ENCODE peak calls at places on chromosomes 16 and 17, in ten cellular contexts. One of them, this sample, is unnamed. For H3K27me3 and H3K4me1, the result is how much of the 10 kb centered on the place peaks cover.

GRCh38 chr16:3739636-3740035 is 22.3 kb upstream of the TRAP1 start:
- DNase-seq in right cardiac atrium: no peak
- DNase-seq in CD8-positive, alpha-beta memory T cell: no peak
- DNase-seq in spleen: peak
- DNase-seq in SK-N-SH: no peak
- DNase-seq in left ventricle myocardium inferior: no peak
- DNase-seq in psoas muscle: no peak
- DNase-seq in IMR-90: no peak
- DNase-seq in uterus: no peak
- DNase-seq in fibroblast of lung: no peak
- DNase-seq in this sample: no peak

GRCh38 chr16:81730090-81731051 is 48.7 kb upstream of the PLCG2 start:
- DNase-seq in right cardiac atrium: peak
- DNase-seq in CD8-positive, alpha-beta memory T cell: peak
- DNase-seq in spleen: peak
- DNase-seq in SK-N-SH: peak
- DNase-seq in left ventricle myocardium inferior: peak
- DNase-seq in psoas muscle: peak
- DNase-seq in IMR-90: peak
- DNase-seq in uterus: peak
- DNase-seq in fibroblast of lung: peak
- DNase-seq in this sample: peak

GRCh38 chr17:71793550-71793949 is 327.3 kb upstream of the SOX9 start:
- DNase-seq in right cardiac atrium: no peak
- DNase-seq in CD8-positive, alpha-beta memory T cell: no peak
- DNase-seq in spleen: no peak
- DNase-seq in SK-N-SH: no peak
- DNase-seq in left ventricle myocardium inferior: no peak
- DNase-seq in psoas muscle: no peak
- DNase-seq in IMR-90: peak
- DNase-seq in uterus: no peak
- DNase-seq in fibroblast of lung: no peak
- DNase-seq in this sample: no peak

GRCh38 chr16:51473091-51473490 is 322.0 kb upstream of the SALL1 start:
- DNase-seq in right cardiac atrium: no peak
- DNase-seq in CD8-positive, alpha-beta memory T cell: no peak
- DNase-seq in spleen: no peak
- DNase-seq in SK-N-SH: no peak
- DNase-seq in left ventricle myocardium inferior: no peak
- DNase-seq in psoas muscle: no peak
- DNase-seq in IMR-90: no peak
- DNase-seq in uterus: no peak
- DNase-seq in fibroblast of lung: peak
- DNase-seq in this sample: no peak

GRCh38 chr16:73365010-73365409 is 317.1 kb upstream of the ZFHX3 start:
- DNase-seq in right cardiac atrium: no peak
- DNase-seq in CD8-positive, alpha-beta memory T cell: no peak
- DNase-seq in spleen: no peak
- DNase-seq in SK-N-SH: peak
- DNase-seq in left ventricle myocardium inferior: no peak
- DNase-seq in psoas muscle: peak
- DNase-seq in IMR-90: peak
- DNase-seq in uterus: no peak
- DNase-seq in fibroblast of lung: peak
- DNase-seq in this sample: no peak

GRCh38 chr16:734208-734980 is 6.4 kb downstream of the CIAO3 start:
- DNase-seq in right cardiac atrium: peak
- DNase-seq in CD8-positive, alpha-beta memory T cell: no peak
- DNase-seq in spleen: no peak
- DNase-seq in SK-N-SH: no peak
- DNase-seq in left ventricle myocardium inferior: no peak
- DNase-seq in psoas muscle: no peak
- DNase-seq in IMR-90: no peak
- DNase-seq in uterus: no peak
- DNase-seq in fibroblast of lung: no peak
- DNase-seq in this sample: no peak

GRCh38 chr16:77739493-77739892 is 17.2 kb downstream of the NUDT7 start:
- DNase-seq in right cardiac atrium: no peak
- DNase-seq in CD8-positive, alpha-beta memory T cell: no peak
- DNase-seq in spleen: no peak
- DNase-seq in SK-N-SH: no peak
- DNase-seq in left ventricle myocardium inferior: no peak
- DNase-seq in psoas muscle: no peak
- DNase-seq in IMR-90: peak
- DNase-seq in uterus: no peak
- DNase-seq in fibroblast of lung: peak
- DNase-seq in this sample: no peak

GRCh38 chr17:8384801-8385335 is 1.9 kb upstream of the RPL26 start:
- DNase-seq in right cardiac atrium: no peak
- DNase-seq in CD8-positive, alpha-beta memory T cell: no peak
- DNase-seq in spleen: no peak
- DNase-seq in SK-N-SH: no peak
- DNase-seq in left ventricle myocardium inferior: no peak
- DNase-seq in psoas muscle: no peak
- DNase-seq in IMR-90: peak
- DNase-seq in uterus: no peak
- DNase-seq in fibroblast of lung: peak
- DNase-seq in this sample: no peak

GRCh38 chr17:61202564-61202963 is 197.1 kb upstream of the TBX2 start:
- DNase-seq in right cardiac atrium: no peak
- DNase-seq in CD8-positive, alpha-beta memory T cell: no peak
- DNase-seq in spleen: no peak
- DNase-seq in SK-N-SH: no peak
- DNase-seq in left ventricle myocardium inferior: no peak
- DNase-seq in psoas muscle: no peak
- DNase-seq in IMR-90: peak
- DNase-seq in uterus: no peak
- DNase-seq in fibroblast of lung: peak
- DNase-seq in this sample: no peak

GRCh38 chr17:74737299-74738050 is 419 bp downstream of the RAB37 start:
- DNase-seq in right cardiac atrium: peak
- DNase-seq in CD8-positive, alpha-beta memory T cell: peak
- DNase-seq in spleen: peak
- DNase-seq in SK-N-SH: peak
- DNase-seq in left ventricle myocardium inferior: no peak
- DNase-seq in psoas muscle: no peak
- DNase-seq in IMR-90: no peak
- DNase-seq in uterus: no peak
- DNase-seq in fibroblast of lung: no peak
- DNase-seq in this sample: no peak

GRCh38 chr17:27473748-27474609 is 17.7 kb downstream of the KSR1 start:
- DNase-seq in right cardiac atrium: peak
- DNase-seq in CD8-positive, alpha-beta memory T cell: peak
- DNase-seq in spleen: no peak
- DNase-seq in SK-N-SH: no peak
- DNase-seq in left ventricle myocardium inferior: peak
- DNase-seq in psoas muscle: no peak
- DNase-seq in IMR-90: no peak
- DNase-seq in uterus: no peak
- DNase-seq in fibroblast of lung: no peak
- DNase-seq in this sample: peak

GRCh38 chr17:45430738-45431530 is 1.7 kb downstream of the ARHGAP27 start:
- DNase-seq in right cardiac atrium: peak
- DNase-seq in CD8-positive, alpha-beta memory T cell: no peak
- DNase-seq in spleen: peak
- DNase-seq in SK-N-SH: no peak
- DNase-seq in left ventricle myocardium inferior: no peak
- DNase-seq in psoas muscle: no peak
- DNase-seq in IMR-90: no peak
- DNase-seq in uterus: no peak
- DNase-seq in fibroblast of lung: no peak
- DNase-seq in this sample: peak

GRCh38 chr17:45430006-45430737 is 2.5 kb downstream of the ARHGAP27 start:
- DNase-seq in right cardiac atrium: peak
- DNase-seq in CD8-positive, alpha-beta memory T cell: no peak
- DNase-seq in spleen: peak
- DNase-seq in SK-N-SH: no peak
- DNase-seq in left ventricle myocardium inferior: no peak
- DNase-seq in psoas muscle: no peak
- DNase-seq in IMR-90: no peak
- DNase-seq in uterus: no peak
- DNase-seq in fibroblast of lung: no peak
- DNase-seq in this sample: peak

GRCh38 chr17:45433136-45433535 is 466 bp upstream of the ARHGAP27 start:
- DNase-seq in right cardiac atrium: no peak
- DNase-seq in CD8-positive, alpha-beta memory T cell: no peak
- DNase-seq in spleen: no peak
- DNase-seq in SK-N-SH: peak
- DNase-seq in left ventricle myocardium inferior: no peak
- DNase-seq in psoas muscle: no peak
- DNase-seq in IMR-90: no peak
- DNase-seq in uterus: no peak
- DNase-seq in fibroblast of lung: no peak
- DNase-seq in this sample: no peak

GRCh38 chr17:45432405-45433113 is at the start of gene ARHGAP27:
- DNase-seq in right cardiac atrium: peak
- DNase-seq in CD8-positive, alpha-beta memory T cell: no peak
- DNase-seq in spleen: peak
- DNase-seq in SK-N-SH: peak
- DNase-seq in left ventricle myocardium inferior: peak
- DNase-seq in psoas muscle: peak
- DNase-seq in IMR-90: no peak
- DNase-seq in uterus: no peak
- DNase-seq in fibroblast of lung: no peak
- DNase-seq in this sample: no peak

GRCh38 chr17:45431531-45432404 is 902 bp downstream of the ARHGAP27 start:
- DNase-seq in right cardiac atrium: peak
- DNase-seq in CD8-positive, alpha-beta memory T cell: peak
- DNase-seq in spleen: peak
- DNase-seq in SK-N-SH: peak
- DNase-seq in left ventricle myocardium inferior: peak
- DNase-seq in psoas muscle: peak
- DNase-seq in IMR-90: peak
- DNase-seq in uterus: peak
- DNase-seq in fibroblast of lung: no peak
- DNase-seq in this sample: peak
- H3K4me3 ChIP-seq in right cardiac atrium: peak
- H3K4me3 ChIP-seq in CD8-positive, alpha-beta memory T cell: peak
- H3K4me3 ChIP-seq in spleen: peak
- H3K4me3 ChIP-seq in SK-N-SH: peak
- H3K4me3 ChIP-seq in left ventricle myocardium inferior: peak
- H3K4me3 ChIP-seq in psoas muscle: peak
- H3K4me3 ChIP-seq in IMR-90: peak
- H3K4me3 ChIP-seq in uterus: peak
- H3K4me3 ChIP-seq in fibroblast of lung: peak
- H3K4me3 ChIP-seq in this sample: peak

DNA sequence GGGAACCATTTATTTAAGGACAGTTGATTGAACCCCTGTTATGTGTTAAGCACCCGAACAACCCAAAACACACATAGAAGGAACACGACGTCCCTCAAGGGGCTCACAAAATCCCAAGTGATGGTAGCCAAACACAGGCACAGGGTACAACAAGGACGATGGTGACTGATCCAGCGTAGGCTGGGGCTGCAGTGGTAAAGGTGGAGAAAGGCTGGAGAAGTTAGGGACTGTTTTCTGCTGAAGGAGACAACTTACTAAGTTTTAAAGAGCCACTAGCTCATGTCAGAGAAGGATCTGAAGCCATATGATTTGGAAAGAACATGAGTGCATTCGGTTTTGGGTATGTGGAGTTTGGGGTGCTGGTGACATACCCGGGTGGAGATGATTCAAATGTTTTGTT is 229.6 kb upstream of the TNRC6C start:
- DNase-seq in right cardiac atrium: no peak
- DNase-seq in CD8-positive, alpha-beta memory T cell: no peak
- DNase-seq in spleen: no peak
- DNase-seq in SK-N-SH: no peak
- DNase-seq in left ventricle myocardium inferior: no peak
- DNase-seq in psoas muscle: no peak
- DNase-seq in IMR-90: no peak
- DNase-seq in uterus: no peak
- DNase-seq in fibroblast of lung: no peak
- DNase-seq in this sample: no peak
- H3K27me3 ChIP-seq in right cardiac atrium: under half
- H3K27me3 ChIP-seq in CD8-positive, alpha-beta memory T cell: under half
- H3K27me3 ChIP-seq in spleen: under half
- H3K27me3 ChIP-seq in SK-N-SH: under half
- H3K27me3 ChIP-seq in left ventricle myocardium inferior: under half
- H3K27me3 ChIP-seq in psoas muscle: under half
- H3K27me3 ChIP-seq in IMR-90: under half
- H3K27me3 ChIP-seq in uterus: under half
- H3K27me3 ChIP-seq in fibroblast of lung: under half
- H3K27me3 ChIP-seq in this sample: under half

DNA sequence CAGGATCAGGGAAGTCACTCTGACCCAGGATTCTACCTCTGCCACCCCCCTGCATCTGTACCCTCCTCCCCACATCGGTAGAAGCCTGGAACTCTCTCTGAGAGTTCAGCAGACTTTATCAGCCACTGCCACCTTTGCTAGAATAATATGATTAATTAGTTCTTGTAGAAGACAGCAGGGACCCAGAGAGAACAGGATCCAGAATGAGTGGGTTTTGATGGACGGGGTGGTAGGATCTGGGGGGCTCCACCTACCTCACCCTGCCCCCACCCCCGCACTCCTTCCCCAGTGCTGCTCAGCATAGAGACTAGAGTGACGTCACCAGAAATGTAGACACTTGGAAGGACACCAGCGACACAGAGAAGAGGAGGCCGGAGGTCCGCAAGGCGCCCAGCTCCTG is 33.5 kb downstream of the ABCC6 start:
- DNase-seq in right cardiac atrium: no peak
- DNase-seq in CD8-positive, alpha-beta memory T cell: no peak
- DNase-seq in spleen: no peak
- DNase-seq in SK-N-SH: no peak
- DNase-seq in left ventricle myocardium inferior: no peak
- DNase-seq in psoas muscle: no peak
- DNase-seq in IMR-90: no peak
- DNase-seq in uterus: no peak
- DNase-seq in fibroblast of lung: no peak
- DNase-seq in this sample: no peak
- H3K4me1 ChIP-seq in right cardiac atrium: under half
- H3K4me1 ChIP-seq in CD8-positive, alpha-beta memory T cell: under half
- H3K4me1 ChIP-seq in spleen: under half
- H3K4me1 ChIP-seq in SK-N-SH: under half
- H3K4me1 ChIP-seq in left ventricle myocardium inferior: under half
- H3K4me1 ChIP-seq in psoas muscle: under half
- H3K4me1 ChIP-seq in IMR-90: under half
- H3K4me1 ChIP-seq in uterus: under half
- H3K4me1 ChIP-seq in fibroblast of lung: under half
- H3K4me1 ChIP-seq in this sample: under half

DNA sequence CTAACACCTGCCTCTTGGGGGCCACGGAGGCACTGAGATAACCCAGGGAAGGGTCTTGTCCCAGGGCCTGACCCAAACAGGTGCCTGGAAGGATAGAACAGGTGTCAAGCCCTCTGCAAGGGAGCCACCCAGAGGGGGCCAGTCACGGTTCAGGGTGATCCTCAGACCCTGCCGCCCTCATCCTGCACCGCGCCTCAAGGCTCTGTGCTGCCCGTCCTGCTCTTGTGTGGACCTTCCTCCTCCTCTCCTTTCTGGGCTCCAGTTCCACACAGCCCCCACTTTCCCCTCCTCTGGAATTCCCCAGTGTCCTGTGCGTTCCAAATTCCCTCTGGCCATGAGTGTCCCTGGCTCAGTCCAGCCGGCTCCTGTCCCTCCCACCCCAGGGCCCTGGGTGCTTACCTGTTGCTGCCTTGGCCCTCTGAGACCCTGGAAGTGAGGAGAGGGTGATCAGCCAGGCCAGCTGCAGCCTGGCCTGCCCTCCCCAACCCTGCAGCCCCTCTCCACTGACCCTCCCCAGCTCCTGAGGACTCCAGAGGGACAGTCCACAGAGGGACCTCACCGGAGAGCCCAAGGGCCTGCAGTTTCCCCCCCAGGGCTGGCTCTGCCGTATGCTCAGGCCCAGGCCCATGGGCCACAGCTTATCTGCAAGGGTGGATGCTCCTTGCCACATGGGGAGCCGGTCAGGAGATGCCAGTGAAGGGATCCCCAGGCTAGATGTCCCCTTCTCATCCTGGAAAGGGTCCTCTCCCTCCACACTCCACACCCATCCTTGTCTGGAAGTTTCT is 3.7 kb downstream of the PRSS27 start:
- DNase-seq in right cardiac atrium: no peak
- DNase-seq in CD8-positive, alpha-beta memory T cell: no peak
- DNase-seq in spleen: peak
- DNase-seq in SK-N-SH: no peak
- DNase-seq in left ventricle myocardium inferior: no peak
- DNase-seq in psoas muscle: no peak
- DNase-seq in IMR-90: no peak
- DNase-seq in uterus: no peak
- DNase-seq in fibroblast of lung: no peak
- DNase-seq in this sample: peak
- H3K4me3 ChIP-seq in right cardiac atrium: no peak
- H3K4me3 ChIP-seq in CD8-positive, alpha-beta memory T cell: no peak
- H3K4me3 ChIP-seq in spleen: no peak
- H3K4me3 ChIP-seq in SK-N-SH: no peak
- H3K4me3 ChIP-seq in left ventricle myocardium inferior: no peak
- H3K4me3 ChIP-seq in psoas muscle: no peak
- H3K4me3 ChIP-seq in IMR-90: no peak
- H3K4me3 ChIP-seq in uterus: no peak
- H3K4me3 ChIP-seq in fibroblast of lung: no peak
- H3K4me3 ChIP-seq in this sample: no peak